ENCODE peak calls at places on chromosomes 11 and 22, in eight cellular contexts. S, Y, H, P, G, K, R and E are unnamed samples. For H3K4me1, the result is how much of the 10 kb centered on the place peaks cover.

GRCh38 chr22:19193879-19194278 is 15.3 kb upstream of the SLC25A1 start:
- DNase-seq in Y (no peak), H (no peak), G (no peak), K (no peak), S (no peak), R (no peak), P (no peak), E (no peak)

GRCh38 chr11:64268687-64269379 is 15.6 kb downstream of the BAD start:
- DNase-seq in H (peak), Y (peak), P (peak), R (peak), K (peak), G (peak), S (peak), E (no peak)

GRCh38 chr22:19396934-19397728 is 34.4 kb downstream of the HIRA start:
- DNase-seq in K (no peak), P (no peak), R (no peak), S (no peak), Y (no peak), G (no peak), H (no peak), E (no peak)

GRCh38 chr11:120400564-120401364 is 64.6 kb downstream of the ARHGEF12 start:
- DNase-seq in G (peak), H (peak), S (no peak), R (peak), P (peak), K (no peak), Y (no peak), E (no peak)

GRCh38 chr22:37545703-37546435 is 14.4 kb upstream of the CDC42EP1 start:
- DNase-seq in H (peak), G (peak), S (peak), P (peak), K (peak), R (peak), Y (peak), E (no peak)

GRCh38 chr11:86735462-86736302 is 63.3 kb upstream of the ME3 start:
- DNase-seq in R (no peak), K (no peak), Y (no peak), P (peak), H (peak), S (no peak), G (no peak), E (no peak)

GRCh38 chr11:6357222-6357621 is 33.1 kb upstream of the SMPD1 start:
- DNase-seq in H (peak), K (peak), G (peak), R (peak), S (no peak), P (peak), Y (peak), E (no peak)

GRCh38 chr11:130449996-130450419 is 1.6 kb downstream of the ADAMTS15 start:
- DNase-seq in H (no peak), G (peak), P (peak), Y (peak), K (peak), S (peak), R (peak), E (no peak)

GRCh38 chr11:96229354-96229973 is 113.5 kb downstream of the MAML2 start:
- DNase-seq in K (no peak), Y (no peak), P (no peak), H (no peak), G (no peak), S (no peak), R (no peak), E (no peak)

GRCh38 chr11:43376594-43376993 is 17.9 kb downstream of the TTC17 start:
- DNase-seq in G (no peak), P (peak), K (no peak), H (peak), S (no peak), R (peak), Y (no peak), E (no peak)

GRCh38 chr11:71504526-71504925 is 22.5 kb upstream of the KRTAP5-7 start:
- DNase-seq in H (no peak), R (no peak), G (no peak), Y (no peak), P (no peak), S (peak), K (no peak), E (no peak)

GRCh38 chr11:104624021-104624420 is 274.2 kb downstream of the CASP12 start:
- DNase-seq in S (no peak), R (no peak), K (no peak), G (no peak), P (no peak), H (peak), Y (no peak), E (no peak)

GRCh38 chr22:44458044-44459020 is 39.7 kb downstream of the RTL6 start:
- DNase-seq in H (no peak), G (peak), S (no peak), R (no peak), Y (no peak), P (no peak), K (no peak), E (no peak)

GRCh38 chr22:17931400-17931825 is 92.9 kb downstream of the MICAL3 start:
- DNase-seq in G (no peak), Y (peak), K (no peak), R (no peak), H (peak), P (no peak), S (no peak), E (no peak)

GRCh38 chr11:296206-296975 is 2.9 kb downstream of the IFITM5 start:
- DNase-seq in G (no peak), H (no peak), Y (no peak), P (no peak), R (no peak), K (peak), S (no peak), E (no peak)

GRCh38 chr11:2540521-2541320 is 95.9 kb downstream of the KCNQ1 start:
- DNase-seq in R (no peak), K (peak), H (no peak), P (no peak), Y (peak), S (no peak), G (no peak), E (no peak)

GRCh38 chr11:59283825-59284772 is 71.4 kb upstream of the MPEG1 start:
- DNase-seq in H (peak), K (no peak), G (peak), Y (no peak), P (peak), S (peak), R (peak), E (peak)

GRCh38 chr11:65445101-65445603 is 22.6 kb downstream of the NEAT1 start:
- DNase-seq in R (peak), H (peak), Y (no peak), K (peak), P (no peak), G (peak), S (no peak), E (no peak)

GRCh38 chr11:46537851-46538295 is 56.0 kb downstream of the AMBRA1 start:
- DNase-seq in R (peak), S (peak), G (no peak), K (no peak), Y (peak), H (peak), P (peak), E (peak)

GRCh38 chr22:50376064-50376747 is 33.1 kb downstream of the PPP6R2 start:
- DNase-seq in P (no peak), R (no peak), G (no peak), S (no peak), H (peak), K (no peak), Y (no peak), E (no peak)

GRCh38 chr22:37260939-37261338 is 16.9 kb upstream of the RAC2 start:
- DNase-seq in R (peak), P (peak), G (no peak), S (peak), H (peak), Y (peak), K (no peak), E (peak)

GRCh38 chr22:41966607-41967240 is 2.5 kb upstream of the SEPTIN3 start:
- DNase-seq in S (peak), R (peak), G (no peak), H (peak), P (peak), K (no peak), Y (no peak), E (peak)

GRCh38 chr22:43885319-43885671 is 6.5 kb downstream of the PNPLA5 start:
- DNase-seq in G (no peak), R (no peak), S (no peak), P (no peak), H (no peak), Y (no peak), K (no peak), E (no peak)

GRCh38 chr11:88357323-88358039 is 19.9 kb upstream of the CTSC start:
- DNase-seq in P (peak), H (peak), K (no peak), G (no peak), Y (no peak), R (peak), S (no peak), E (no peak)

GRCh38 chr22:27175444-27175843 is 518.1 kb downstream of the MIAT start:
- DNase-seq in S (no peak), K (no peak), P (no peak), H (no peak), Y (no peak), G (no peak), R (no peak), E (no peak)

GRCh38 chr11:121372671-121373429 is 79.3 kb upstream of the SORL1 start:
- DNase-seq in P (no peak), K (no peak), Y (no peak), S (no peak), R (no peak), G (no peak), H (no peak), E (peak)

GRCh38 chr11:10309163-10310093 is 4.6 kb downstream of the ADM start:
- DNase-seq in H (peak), P (peak), R (peak), Y (peak), K (peak), S (no peak), G (peak), E (no peak)

GRCh38 chr22:24954114-24954463 is 1.6 kb downstream of the KIAA1671 start:
- DNase-seq in G (no peak), P (no peak), Y (no peak), H (no peak), S (peak), R (peak), K (no peak), E (no peak)

GRCh38 chr11:77580712-77581337 is 8.9 kb upstream of the AQP11 start:
- DNase-seq in S (peak), K (no peak), R (peak), H (peak), Y (no peak), G (no peak), P (no peak), E (peak)

GRCh38 chr22:42565956-42566355 is 12.2 kb downstream of the SERHL2 start:
- DNase-seq in H (no peak), R (no peak), S (no peak), K (no peak), P (no peak), G (no peak), Y (no peak), E (no peak)

GRCh38 chr22:39416319-39416718 is 16.7 kb downstream of the TAB1 start:
- DNase-seq in S (no peak), K (no peak), Y (no peak), H (no peak), G (no peak), R (no peak), P (no peak), E (no peak)

GRCh38 chr22:40009953-40010751 is 15.4 kb downstream of the FAM83F start:
- DNase-seq in P (no peak), H (no peak), S (no peak), G (no peak), Y (no peak), R (no peak), K (no peak), E (peak)

GRCh38 chr11:44400431-44400830 is 90.5 kb upstream of the ALX4 start:
- DNase-seq in S (no peak), K (no peak), P (no peak), H (no peak), R (no peak), G (no peak), Y (no peak), E (no peak)

GRCh38 chr11:104784684-104785460 is 113.4 kb downstream of the CASP12 start:
- DNase-seq in K (no peak), S (no peak), H (peak), P (no peak), R (no peak), Y (no peak), G (no peak), E (no peak)

GRCh38 chr22:46356496-46357185 is 21.1 kb downstream of the TRMU start:
- DNase-seq in S (no peak), Y (no peak), H (no peak), G (no peak), K (no peak), R (no peak), P (no peak), E (no peak)

GRCh38 chr22:41983516-41983915 is 14.3 kb downstream of the SEPTIN3 start:
- DNase-seq in R (peak), H (no peak), G (no peak), S (no peak), K (no peak), P (no peak), Y (no peak), E (no peak)

GRCh38 chr11:115505165-115505564 is 950 bp upstream of the CADM1 start:
- DNase-seq in Y (no peak), K (no peak), P (no peak), G (no peak), S (peak), R (no peak), H (no peak), E (no peak)

GRCh38 chr22:47583959-47584562 is 821.6 kb downstream of the TBC1D22A start:
- DNase-seq in K (no peak), G (no peak), Y (no peak), H (no peak), R (no peak), S (no peak), P (no peak), E (no peak)
- H3K4me3 ChIP-seq in K (no peak), G (no peak), Y (no peak), H (no peak), R (no peak), S (no peak), P (no peak), E (no peak)

DNA sequence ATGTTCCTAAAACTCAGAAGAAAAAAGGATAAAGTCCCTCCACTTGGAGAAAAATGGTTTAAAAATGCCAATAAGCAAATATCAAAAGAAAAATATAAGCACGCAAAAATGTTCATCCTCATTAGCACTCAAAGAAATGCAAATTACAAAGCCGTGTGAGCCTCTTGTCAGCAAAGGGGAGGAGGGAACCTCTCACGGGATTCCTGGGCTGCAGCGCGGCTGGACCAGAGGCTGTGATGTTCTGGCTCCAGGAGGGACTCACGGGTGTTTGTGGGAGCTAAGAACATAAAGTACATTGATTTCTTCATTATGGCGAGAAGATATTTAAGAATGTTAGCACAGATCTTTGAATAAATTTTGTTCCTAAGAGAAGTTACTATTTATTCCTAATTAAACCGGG is 1451.2 kb downstream of the BRD1 start:
- DNase-seq in G (no peak), S (peak), K (peak), H (no peak), R (no peak), Y (no peak), P (no peak), E (no peak)
- H3K27ac ChIP-seq in G (no peak), S (no peak), K (no peak), H (no peak), R (no peak), Y (no peak), P (no peak), E (no peak)

DNA sequence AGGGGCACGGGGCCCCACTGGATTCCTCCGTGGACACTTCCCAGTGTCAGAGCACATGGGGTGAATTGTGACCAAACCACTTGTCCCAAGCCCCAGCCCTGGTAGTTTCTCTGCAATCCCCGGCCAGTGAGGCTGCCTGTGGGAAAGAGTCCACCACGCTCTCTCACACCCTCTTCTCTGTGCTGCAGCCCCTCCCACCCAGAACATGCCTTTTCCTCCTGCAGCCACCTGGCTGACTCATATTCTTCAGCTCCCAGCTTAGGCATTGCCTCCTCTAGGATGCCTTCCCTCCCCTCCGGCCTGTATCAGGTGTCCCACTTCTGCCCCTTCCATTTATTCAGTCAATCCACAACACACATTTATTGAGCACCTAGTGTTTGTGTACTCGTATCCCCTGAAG is 5.4 kb upstream of the RPS6KB2 start:
- DNase-seq in S (no peak), P (no peak), H (peak), K (no peak), R (no peak), Y (no peak), G (no peak), E (no peak)
- H3K4me1 ChIP-seq in S (under half), P (under half), H (under half), K (under half), R (under half), Y (under half), G (under half), E (under half)

DNA sequence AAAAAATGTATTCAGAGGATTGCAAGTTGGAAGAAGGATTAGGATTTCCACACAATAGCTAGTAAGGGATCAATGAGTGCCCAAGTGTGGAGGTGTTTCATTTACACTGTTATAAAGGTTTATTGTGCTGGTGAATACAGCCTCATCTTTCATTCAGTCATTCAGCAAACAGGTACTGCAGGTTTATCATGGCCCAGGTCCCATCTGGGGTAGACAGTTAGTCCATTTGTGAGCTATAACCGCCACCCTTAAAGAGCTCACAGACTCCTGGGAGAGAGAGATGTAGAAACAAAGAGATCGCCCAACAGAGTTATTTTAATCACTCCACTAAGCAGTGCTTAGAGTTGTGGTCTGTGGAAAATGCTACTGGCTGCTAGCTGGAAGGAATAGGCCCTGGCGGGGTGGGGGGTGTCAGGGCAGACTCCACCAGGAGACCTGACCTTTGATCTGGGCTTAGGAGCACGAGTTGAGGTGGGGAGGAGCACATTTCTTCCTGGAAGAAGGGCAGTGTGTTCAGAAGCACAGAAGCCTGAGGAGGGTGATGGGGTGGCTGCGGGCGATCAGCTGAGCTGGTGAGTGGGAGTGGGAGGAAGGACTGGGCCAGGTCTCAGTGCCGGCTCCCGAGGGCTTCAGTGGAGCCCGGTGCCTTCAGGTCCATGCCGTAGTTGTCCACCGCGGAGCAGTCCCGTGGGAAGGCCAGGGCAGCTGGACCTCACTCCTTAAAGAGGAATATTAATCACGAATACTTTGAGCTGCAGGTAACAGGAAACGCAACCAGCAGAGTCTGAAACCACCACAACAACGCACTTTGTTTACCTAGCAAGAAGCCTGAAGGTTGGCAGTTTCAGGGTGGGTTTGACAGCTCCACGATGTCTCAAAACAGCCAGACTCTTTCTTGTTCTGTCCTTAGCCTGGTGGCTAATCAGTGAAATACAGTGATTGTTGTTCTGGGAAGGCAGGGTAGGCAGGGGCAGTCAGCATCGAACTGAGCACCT is 11.2 kb downstream of the TOM1 start:
- DNase-seq in S (peak), R (no peak), G (no peak), P (no peak), Y (no peak), K (peak), H (peak), E (peak)
- H3K4me3 ChIP-seq in S (no peak), R (no peak), G (no peak), P (no peak), Y (no peak), K (no peak), H (no peak), E (peak)

DNA sequence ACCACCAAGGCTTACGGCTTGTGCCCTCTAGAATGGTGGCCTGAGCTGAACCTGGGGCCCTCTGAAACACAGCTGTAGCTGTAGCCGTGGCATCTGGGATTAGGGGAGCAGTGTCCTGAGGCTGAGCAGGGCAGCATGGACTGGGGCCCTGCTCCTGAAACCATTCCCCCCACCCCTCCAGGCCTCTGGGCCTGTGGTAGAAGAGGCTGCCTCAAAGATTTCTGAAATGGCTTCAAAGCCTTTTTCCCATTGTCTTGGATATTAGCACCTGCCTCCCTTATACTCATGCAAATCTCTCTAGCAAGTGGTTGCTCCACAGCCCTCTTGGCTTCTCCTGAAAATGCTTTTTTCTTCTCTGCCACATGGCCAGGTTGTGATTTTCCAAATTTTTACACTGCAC is 106.9 kb downstream of the CTNND1 start:
- DNase-seq in K (no peak), R (no peak), Y (no peak), S (no peak), H (no peak), P (no peak), G (no peak), E (no peak)
- H3K27ac ChIP-seq in K (no peak), R (no peak), Y (no peak), S (no peak), H (no peak), P (no peak), G (no peak), E (no peak)

GRCh38 chr11:117022526-117022925 is 75.7 kb downstream of the SIK3 start:
- DNase-seq in G (no peak), Y (no peak), P (no peak), K (no peak), S (no peak), H (no peak), R (no peak), E (peak)
- H3K4me1 ChIP-seq in G (under half), Y (under half), P (under half), K (under half), S (under half), H (under half), R (under half), E (under half)